ENCODE peak calls at places on chromosomes 16 and 17, in eight cellular contexts. G is adipocyte, R is cardiac muscle cell, T is body of pancreas, A is fibroblast of lung, L is tibial artery, P is ovary, W is upper lobe of right lung. Z is an unnamed sample. For H3K36me3 and H3K9me3, the result is how much of the 10 kb centered on the place peaks cover.

GRCh38 chr16:51657844-51658243 is 506.8 kb upstream of the SALL1 start:
- DNase-seq in G (no peak), R (no peak), T (peak), A (no peak), L (no peak), P (no peak), W (no peak), Z (no peak)

GRCh38 chr16:10729649-10730048 is 14.0 kb upstream of the NUBP1 start:
- DNase-seq in G (peak), R (peak), T (no peak), A (peak), L (no peak), P (no peak), W (no peak), Z (no peak)

GRCh38 chr17:75783803-75784472 is 668 bp upstream of the UNK start:
- DNase-seq in G (no peak), R (no peak), T (peak), A (no peak), L (no peak), P (peak), W (peak), Z (no peak)

GRCh38 chr16:13507530-13507929 is 412.4 kb upstream of the ERCC4 start:
- DNase-seq in G (no peak), R (no peak), T (no peak), A (no peak), L (no peak), P (no peak), W (no peak), Z (no peak)

GRCh38 chr17:19707728-19708221 is 8.6 kb downstream of the SLC47A2 start:
- DNase-seq in G (no peak), R (no peak), T (no peak), A (no peak), L (no peak), P (no peak), W (no peak), Z (no peak)

GRCh38 chr17:27559996-27560481 is 70.9 kb upstream of the LGALS9 start:
- DNase-seq in G (peak), R (peak), T (peak), A (peak), L (peak), P (peak), W (no peak), Z (peak)

GRCh38 chr16:4805231-4805630 is 2.8 kb upstream of the ROGDI start:
- DNase-seq in G (no peak), R (peak), T (no peak), A (no peak), L (no peak), P (no peak), W (no peak), Z (peak)

GRCh38 chr17:58335779-58336455 is 7.3 kb upstream of the TSPOAP1 start:
- DNase-seq in G (no peak), R (no peak), T (no peak), A (peak), L (no peak), P (no peak), W (peak), Z (no peak)

GRCh38 chr17:235831-236640 is 54.6 kb upstream of the DOC2B start:
- DNase-seq in G (no peak), R (no peak), T (peak), A (no peak), L (peak), P (peak), W (peak), Z (peak)

GRCh38 chr17:58501451-58501850 is 13.0 kb downstream of the MTMR4 start:
- DNase-seq in G (no peak), R (no peak), T (no peak), A (no peak), L (no peak), P (no peak), W (no peak), Z (no peak)

GRCh38 chr17:76091526-76092285 is 11.9 kb downstream of the EXOC7 start:
- DNase-seq in G (no peak), R (no peak), T (no peak), A (no peak), L (no peak), P (no peak), W (no peak), Z (no peak)

GRCh38 chr17:74474043-74474792 is 7.8 kb downstream of the CD300A start:
- DNase-seq in G (no peak), R (no peak), T (no peak), A (no peak), L (no peak), P (no peak), W (no peak), Z (no peak)

GRCh38 chr17:44763170-44763569 is 4.4 kb downstream of the ADAM11 start:
- DNase-seq in G (no peak), R (no peak), T (no peak), A (no peak), L (no peak), P (no peak), W (no peak), Z (no peak)

GRCh38 chr16:85310868-85311585 is 198.8 kb upstream of the CIBAR2 start:
- DNase-seq in G (no peak), R (no peak), T (no peak), A (no peak), L (no peak), P (no peak), W (no peak), Z (no peak)

GRCh38 chr16:14560523-14560922 is 69.5 kb downstream of the PARN start:
- DNase-seq in G (peak), R (peak), T (no peak), A (no peak), L (no peak), P (no peak), W (no peak), Z (no peak)

GRCh38 chr16:27327586-27327915 is 13.8 kb downstream of the IL4R start:
- DNase-seq in G (no peak), R (no peak), T (no peak), A (no peak), L (no peak), P (no peak), W (no peak), Z (no peak)

GRCh38 chr16:15993541-15993940 is 44.1 kb downstream of the ABCC1 start:
- DNase-seq in G (no peak), R (no peak), T (no peak), A (peak), L (no peak), P (no peak), W (no peak), Z (no peak)

GRCh38 chr17:17349724-17350106 is 46.5 kb downstream of the NT5M start:
- DNase-seq in G (no peak), R (no peak), T (no peak), A (no peak), L (no peak), P (no peak), W (peak), Z (no peak)

GRCh38 chr17:30808785-30809286 is 15.7 kb downstream of the CRLF3 start:
- DNase-seq in G (no peak), R (no peak), T (no peak), A (no peak), L (no peak), P (no peak), W (no peak), Z (no peak)

GRCh38 chr17:78014651-78015050 is 56.1 kb downstream of the TNRC6C start:
- DNase-seq in G (no peak), R (no peak), T (no peak), A (no peak), L (no peak), P (no peak), W (no peak), Z (no peak)

GRCh38 chr17:40921026-40921425 is 16.4 kb downstream of the KRT23 start:
- DNase-seq in G (no peak), R (no peak), T (no peak), A (no peak), L (no peak), P (no peak), W (no peak), Z (no peak)

GRCh38 chr17:21015564-21015963 is 27.2 kb downstream of the USP22 start:
- DNase-seq in G (no peak), R (no peak), T (peak), A (no peak), L (no peak), P (no peak), W (peak), Z (no peak)

GRCh38 chr16:65547799-65548446 is 426.1 kb upstream of the CDH11 start:
- DNase-seq in G (peak), R (peak), T (no peak), A (peak), L (no peak), P (no peak), W (no peak), Z (no peak)

GRCh38 chr17:43014946-43015519 is 7.2 kb downstream of the VAT1 start:
- DNase-seq in G (no peak), R (no peak), T (no peak), A (no peak), L (no peak), P (no peak), W (no peak), Z (no peak)

GRCh38 chr17:59002848-59003247 is 103.8 kb downstream of the TRIM37 start:
- DNase-seq in G (peak), R (no peak), T (no peak), A (peak), L (no peak), P (no peak), W (no peak), Z (no peak)

GRCh38 chr16:58843675-58844074 is 109.6 kb upstream of the GOT2 start:
- DNase-seq in G (peak), R (peak), T (no peak), A (peak), L (no peak), P (no peak), W (no peak), Z (no peak)

GRCh38 chr17:47239663-47240374 is 13.8 kb upstream of the ITGB3 start:
- DNase-seq in G (peak), R (peak), T (peak), A (peak), L (peak), P (peak), W (no peak), Z (peak)

GRCh38 chr16:64362193-64362592 is 759.7 kb downstream of the CDH11 start:
- DNase-seq in G (peak), R (no peak), T (no peak), A (peak), L (no peak), P (no peak), W (no peak), Z (no peak)

GRCh38 chr17:64504769-64505319 is 1.2 kb downstream of the DDX5 start:
- DNase-seq in G (peak), R (peak), T (peak), A (peak), L (no peak), P (no peak), W (no peak), Z (no peak)

GRCh38 chr16:69861276-69862030 is 89.7 kb upstream of the CLEC18A start:
- DNase-seq in G (peak), R (peak), T (peak), A (peak), L (peak), P (peak), W (no peak), Z (peak)

GRCh38 chr16:88602091-88602490 is 31.9 kb downstream of the ZC3H18 start:
- DNase-seq in G (no peak), R (no peak), T (no peak), A (no peak), L (no peak), P (no peak), W (peak), Z (no peak)

GRCh38 chr17:14019186-14019956 is 49.9 kb upstream of the COX10 start:
- DNase-seq in G (no peak), R (peak), T (no peak), A (peak), L (no peak), P (no peak), W (no peak), Z (no peak)

GRCh38 chr16:52549011-52549692 is 2.2 kb upstream of the TOX3 start:
- DNase-seq in G (no peak), R (peak), T (no peak), A (no peak), L (no peak), P (no peak), W (no peak), Z (no peak)

GRCh38 chr16:86553356-86553755 is 1.7 kb downstream of the MTHFSD start:
- DNase-seq in G (no peak), R (no peak), T (no peak), A (no peak), L (no peak), P (no peak), W (peak), Z (no peak)
- H3K36me3 ChIP-seq in G (under half), R (under half), T (under half), A (under half), L (under half), P (under half), W (under half), Z (under half)

GRCh38 chr16:72889616-72890235 is 158.2 kb downstream of the ZFHX3 start:
- DNase-seq in G (no peak), R (no peak), T (no peak), A (no peak), L (no peak), P (no peak), W (no peak), Z (no peak)
- H3K9me3 ChIP-seq in G (under half), R (under half), T (under half), A (under half), L (under half), P (under half), W (under half), Z (under half)

DNA sequence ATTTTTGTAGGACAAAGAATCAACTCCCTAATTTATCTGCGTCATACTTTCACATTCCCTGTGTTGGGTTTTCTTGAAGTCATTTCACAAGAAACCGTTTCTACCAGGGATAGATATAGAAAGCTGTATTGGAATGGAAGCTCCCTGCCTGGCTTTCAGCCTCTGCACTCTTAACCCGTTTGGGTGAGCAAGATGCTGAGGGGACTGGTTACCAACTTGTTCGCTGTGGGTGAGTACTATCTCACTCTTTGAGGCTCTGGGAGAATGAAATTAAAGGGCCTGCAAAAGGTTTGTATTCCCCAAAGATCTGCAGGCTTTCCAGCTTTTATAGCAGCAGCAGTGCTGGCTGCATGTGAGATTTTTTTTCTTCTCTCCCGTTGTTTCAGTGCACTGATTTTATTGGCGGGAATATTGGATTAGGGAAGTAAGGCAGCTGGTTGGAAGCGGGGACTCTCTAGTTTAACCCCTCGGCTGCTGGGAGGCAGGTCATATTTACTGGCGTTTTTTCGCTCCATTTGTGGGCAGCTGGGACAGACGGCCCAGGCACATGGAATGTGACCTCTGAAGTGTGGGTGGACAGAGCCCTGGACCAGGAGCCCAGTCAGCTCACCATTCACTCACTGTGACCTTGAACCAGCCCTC is 30.9 kb downstream of the C17orf75 start:
- DNase-seq in G (no peak), R (peak), T (no peak), A (no peak), L (no peak), P (no peak), W (no peak), Z (no peak)
- H3K4me3 ChIP-seq in G (peak), R (no peak), T (no peak), A (no peak), L (peak), P (no peak), W (no peak), Z (peak)

GRCh38 chr16:9112844-9113186 is 21.4 kb downstream of the HAPSTR1 start:
- DNase-seq in G (no peak), R (no peak), T (no peak), A (no peak), L (no peak), P (no peak), W (no peak), Z (no peak)

GRCh38 chr16:9107025-9107970 is 15.9 kb downstream of the HAPSTR1 start:
- DNase-seq in G (no peak), R (no peak), T (no peak), A (no peak), L (no peak), P (no peak), W (no peak), Z (no peak)

GRCh38 chr16:9105189-9105588 is 13.7 kb downstream of the HAPSTR1 start:
- DNase-seq in G (peak), R (no peak), T (no peak), A (peak), L (no peak), P (no peak), W (no peak), Z (no peak)

GRCh38 chr16:9112166-9112843 is 20.9 kb downstream of the HAPSTR1 start:
- DNase-seq in G (peak), R (no peak), T (no peak), A (no peak), L (no peak), P (no peak), W (no peak), Z (no peak)

GRCh38 chr16:9109255-9109654 is 17.8 kb downstream of the HAPSTR1 start:
- DNase-seq in G (no peak), R (no peak), T (no peak), A (no peak), L (no peak), P (no peak), W (no peak), Z (no peak)
- H3K36me3 ChIP-seq in G (half or more), R (half or more), T (under half), A (under half), L (under half), P (under half), W (half or more), Z (under half)

GRCh38 chr16:35731341-35732040 is 2272.1 kb downstream of the TP53TG3F start:
- DNase-seq in G (no peak), R (no peak), T (no peak), A (no peak), L (no peak), P (no peak), W (no peak), Z (no peak)
- H3K9me3 ChIP-seq in G (under half), R (under half), T (under half), A (under half), L (under half), P (under half), W (under half), Z (under half)

GRCh38 chr17:67520282-67520906 is 143.3 kb downstream of the PITPNC1 start:
- DNase-seq in G (peak), R (peak), T (no peak), A (peak), L (peak), P (no peak), W (no peak), Z (no peak)
- H3K4me3 ChIP-seq in G (peak), R (no peak), T (no peak), A (peak), L (no peak), P (no peak), W (peak), Z (no peak)

Z was measured in heart left ventricle.